ENCODE peak calls at places on chromosomes 16 and 17, in ten cellular contexts. J is ovary, V is sigmoid colon, G is suprapubic skin, R is adrenal gland, W is prostate gland, A is tibial nerve, K is GM12878, F is right lobe of liver, X is upper lobe of left lung. N is an unnamed sample.

GRCh38 chr16:64952177-64952576 is 169.7 kb downstream of the CDH11 start:
- DNase-seq in J (no peak), G (no peak), K (no peak), V (no peak), W (no peak), X (no peak), F (no peak), A (no peak), R (no peak), N (no peak)

GRCh38 chr17:76281573-76282371 is 16.6 kb downstream of the UBALD2 start:
- DNase-seq in J (no peak), W (peak), A (no peak), R (no peak), V (no peak), F (no peak), X (peak), G (no peak), K (no peak), N (no peak)

GRCh38 chr17:34961093-34961911 is at the start of the genes CCT6B and ZNF830:
- DNase-seq in F (peak), V (peak), W (peak), J (peak), A (peak), K (peak), R (peak), X (peak), G (peak), N (peak)

GRCh38 chr17:29043539-29044165 is 711 bp downstream of the PIPOX start:
- DNase-seq in R (no peak), J (no peak), F (no peak), G (no peak), K (no peak), X (no peak), V (no peak), A (no peak), W (no peak), N (no peak)

GRCh38 chr16:129075-129474 is 9.4 kb downstream of the NPRL3 start:
- DNase-seq in A (no peak), J (no peak), V (no peak), K (no peak), G (no peak), W (no peak), R (no peak), F (peak), X (no peak), N (no peak)

GRCh38 chr17:34719569-34719968 is 140.2 kb downstream of the TMEM132E start:
- DNase-seq in G (no peak), R (no peak), A (no peak), W (no peak), K (no peak), F (no peak), J (no peak), X (no peak), V (no peak), N (no peak)

GRCh38 chr17:5591966-5592365 is 7.7 kb upstream of the NLRP1 start:
- DNase-seq in K (no peak), A (no peak), F (no peak), V (no peak), X (no peak), G (no peak), W (no peak), R (no peak), J (no peak), N (peak)

GRCh38 chr16:19672378-19672777 is 45.6 kb downstream of the KNOP1 start:
- DNase-seq in G (no peak), X (no peak), J (no peak), F (no peak), K (no peak), R (no peak), V (no peak), W (no peak), A (no peak), N (no peak)

GRCh38 chr17:28756025-28756804 is 12.4 kb downstream of the TRAF4 start:
- DNase-seq in F (no peak), R (no peak), G (no peak), J (no peak), K (no peak), W (no peak), A (no peak), V (no peak), X (no peak), N (no peak)

GRCh38 chr16:58732545-58733247 is 1.4 kb downstream of the GOT2 start:
- DNase-seq in G (no peak), F (no peak), A (no peak), X (no peak), V (no peak), R (no peak), J (no peak), W (no peak), K (no peak), N (no peak)

GRCh38 chr16:57699899-57700298 is 5.3 kb downstream of the DRC7 start:
- DNase-seq in A (no peak), X (no peak), J (no peak), G (peak), R (no peak), V (peak), K (no peak), W (no peak), F (no peak), N (no peak)

GRCh38 chr16:57700801-57701551 is 6.4 kb downstream of the DRC7 start:
- DNase-seq in K (no peak), R (no peak), J (no peak), G (peak), V (no peak), W (no peak), F (no peak), X (no peak), A (no peak), N (no peak)

GRCh38 chr16:57699481-57699880 is 4.9 kb downstream of the DRC7 start:
- DNase-seq in K (no peak), R (no peak), X (no peak), F (no peak), A (no peak), G (peak), V (peak), W (no peak), J (no peak), N (no peak)

GRCh38 chr16:57697896-57698537 is 3.4 kb downstream of the DRC7 start:
- DNase-seq in W (no peak), K (no peak), F (no peak), X (peak), R (no peak), A (no peak), G (peak), J (no peak), V (peak), N (no peak)

GRCh38 chr16:57698812-57699405 is 4.3 kb downstream of the DRC7 start:
- DNase-seq in A (no peak), W (no peak), X (peak), V (peak), F (no peak), K (no peak), G (peak), J (no peak), R (no peak), N (no peak)
- TF ChIP-seq POLR2A in A (no peak), W (no peak), X (no peak), V (no peak), F (no peak), K (no peak), G (no peak), J (no peak), R (no peak), N (no peak)

DNA sequence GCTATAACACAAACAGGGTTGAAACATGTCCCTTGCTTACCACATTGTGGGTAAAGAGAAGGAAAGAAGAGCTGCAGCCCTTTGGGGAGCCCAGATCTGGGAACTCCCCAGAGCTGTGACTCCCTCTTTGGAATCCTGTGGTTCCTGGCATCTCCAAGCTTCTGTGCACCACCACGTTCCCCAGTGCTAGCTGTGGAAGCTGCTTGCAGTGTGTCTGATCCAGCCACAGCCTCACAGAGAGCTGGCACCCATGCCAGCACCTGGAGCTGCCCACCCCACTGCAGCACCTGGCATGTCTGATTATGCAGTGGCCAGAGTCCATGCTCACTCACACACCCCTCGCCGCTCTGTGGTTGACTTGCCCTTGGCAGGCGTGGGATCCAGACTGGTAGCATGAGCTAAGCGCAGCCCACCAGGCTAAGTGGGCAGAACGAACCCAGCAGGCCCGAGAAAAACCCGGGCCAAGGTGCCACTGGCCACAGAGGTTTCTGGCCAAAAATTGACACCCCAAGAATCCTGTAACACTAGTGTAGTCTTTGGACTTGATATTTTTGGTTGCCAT is 252.6 kb upstream of the KCNJ16 start:
- DNase-seq in G (no peak), A (no peak), V (no peak), X (no peak), R (no peak), W (no peak), F (no peak), J (no peak), K (no peak), N (no peak)
- H3K27ac ChIP-seq in G (no peak), A (no peak), V (no peak), X (no peak), R (no peak), W (no peak), F (no peak), J (no peak), K (no peak), N (no peak)

GRCh38 chr17:8221663-8222379 is 11.4 kb upstream of the AURKB start:
- DNase-seq in W (peak), F (peak), G (peak), X (peak), V (peak), R (peak), J (peak), K (peak), A (peak), N (peak)
- TF ChIP-seq POLR2A in W (no peak), F (peak), G (no peak), X (no peak), V (no peak), R (peak), J (no peak), K (peak), A (no peak), N (peak)

GRCh38 chr16:87578531-87578930 is 23.8 kb upstream of the JPH3 start:
- DNase-seq in V (no peak), W (no peak), R (no peak), K (no peak), G (no peak), J (no peak), A (no peak), X (no peak), F (no peak), N (no peak)
- H3K27ac ChIP-seq in V (no peak), W (no peak), R (no peak), K (no peak), G (no peak), J (no peak), A (no peak), X (no peak), F (no peak), N (no peak)

DNA sequence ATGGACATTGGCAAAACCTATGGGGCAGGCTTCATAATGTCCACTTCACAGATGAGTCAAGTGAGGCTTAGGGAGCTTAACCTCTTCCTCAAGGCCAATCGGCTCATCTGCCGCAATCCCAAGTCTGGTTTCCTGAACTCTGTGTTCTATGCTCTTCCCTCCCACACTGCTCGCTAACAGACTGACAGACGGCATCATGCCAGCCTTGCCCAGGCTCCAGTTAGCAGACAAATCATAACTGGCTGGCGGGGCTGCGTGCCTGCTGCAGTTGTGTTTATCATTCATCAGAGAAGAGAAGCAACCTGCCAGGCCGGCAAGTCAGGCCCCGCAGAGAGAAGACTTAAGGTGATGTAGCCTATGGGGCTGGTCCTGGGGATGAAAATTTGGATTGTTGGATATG is 216.2 kb upstream of the ASIC2 start:
- DNase-seq in J (no peak), R (peak), V (no peak), X (no peak), A (no peak), K (no peak), W (peak), G (no peak), F (no peak), N (no peak)
- TF ChIP-seq POLR2A in J (no peak), R (no peak), V (no peak), X (no peak), A (no peak), K (no peak), W (no peak), G (no peak), F (no peak), N (no peak)

GRCh38 chr17:37488009-37488604 is 1.6 kb upstream of the DUSP14 start:
- DNase-seq in X (no peak), R (peak), W (peak), V (no peak), A (no peak), K (no peak), J (no peak), F (no peak), G (no peak), N (no peak)
- H3K27ac ChIP-seq in X (peak), R (peak), W (peak), V (peak), A (peak), K (no peak), J (peak), F (peak), G (peak), N (peak)

N was measured in esophagus muscularis mucosa.